ENCODE peak calls at places on chromosomes 13 and 19, in eight cellular contexts. T is Calu3; E is effector CD4-positive, alpha-beta T cell; F is NCI-H1417 treated with DMSO at 0.1 percent for 48 hours; P is neural progenitor cell; V is T-helper 9 cell; A is mucosa of descending colon; U is thoracic aorta. K is an unnamed sample.

GRCh38 chr19:46618670-46619231 is 6.1 kb downstream of the PTGIR start:
- DNase-seq in U (no peak), V (no peak), E (no peak), T (no peak), P (no peak), F (no peak), A (no peak), K (no peak)

GRCh38 chr19:16573925-16574324 is 1.7 kb upstream of the SLC35E1 start:
- DNase-seq in F (no peak), U (no peak), V (no peak), A (no peak), E (no peak), P (no peak), T (no peak), K (no peak)

GRCh38 chr19:3471954-3472655 is 8.2 kb downstream of the SMIM24 start:
- DNase-seq in A (peak), U (no peak), T (peak), V (peak), F (no peak), E (peak), P (peak), K (no peak)

GRCh38 chr19:39032164-39032918 is at the start of gene FBXO27:
- DNase-seq in V (no peak), U (no peak), T (peak), F (peak), A (peak), E (no peak), P (peak), K (no peak)

GRCh38 chr13:25489238-25489637 is 117.5 kb downstream of the ATP8A2 start:
- DNase-seq in T (no peak), A (no peak), F (no peak), V (no peak), E (no peak), U (no peak), P (peak), K (no peak)

GRCh38 chr19:49847731-49848696 is 2.9 kb upstream of the PTOV1 start:
- DNase-seq in V (no peak), E (no peak), F (no peak), P (no peak), T (peak), U (no peak), A (no peak), K (no peak)

GRCh38 chr19:6181119-6181518 is 45.7 kb downstream of the ACSBG2 start:
- DNase-seq in T (no peak), E (no peak), F (no peak), U (no peak), P (no peak), V (no peak), A (no peak), K (no peak)

GRCh38 chr13:53129864-53130393 is 101.3 kb downstream of the OLFM4 start:
- DNase-seq in F (no peak), U (no peak), E (no peak), T (no peak), P (no peak), V (no peak), A (no peak), K (no peak)

GRCh38 chr19:35768082-35768421 is 7.3 kb upstream of the ARHGAP33 start:
- DNase-seq in U (no peak), V (no peak), F (no peak), E (no peak), T (no peak), P (no peak), A (no peak), K (no peak)

GRCh38 chr13:77431449-77431848 is 104.1 kb upstream of the SCEL start:
- DNase-seq in F (no peak), T (no peak), E (no peak), U (no peak), P (no peak), V (no peak), A (no peak), K (no peak)

GRCh38 chr19:2488942-2489731 is 13.2 kb downstream of the GADD45B start:
- DNase-seq in U (no peak), E (no peak), V (no peak), A (peak), P (peak), T (peak), F (no peak), K (no peak)

GRCh38 chr13:93620366-93620765 is 393.8 kb downstream of the GPC6 start:
- DNase-seq in T (no peak), P (no peak), F (no peak), A (no peak), U (no peak), E (no peak), V (no peak), K (no peak)